ENCODE peak calls at places on chromosomes 1 and 21, in eight cellular contexts. S, R, N, J, U, Y, D and T are unnamed samples.

GRCh38 chr1:41573803-41574713 is 89.6 kb upstream of the EDN2 start:
- DNase-seq in S (peak; percentile 57), R (peak; percentile 71), N (peak; percentile 81), J (peak; percentile 85), U (peak; percentile 42), Y (peak; percentile 90), D (peak; percentile 75), T (peak; percentile 84)

GRCh38 chr21:32328595-32328994 is 29.9 kb downstream of the MRAP start:
- DNase-seq in S (no peak), R (no peak), N (no peak), J (no peak), U (no peak), Y (no peak), D (no peak), T (no peak)

GRCh38 chr1:109975718-109976117 is 8.8 kb upstream of the AHCYL1 start:
- DNase-seq in S (peak; percentile 84), R (peak; percentile 49), N (no peak), J (no peak), U (no peak), Y (no peak), D (no peak), T (no peak)

GRCh38 chr1:48680411-48681035 is 96.2 kb downstream of the BEND5 start:
- DNase-seq in S (no peak), R (no peak), N (peak; percentile 20), J (peak; percentile 32), U (no peak), Y (no peak), D (no peak), T (no peak)

GRCh38 chr1:48530727-48531351 is 58.8 kb upstream of the SPATA6 start:
- DNase-seq in S (peak; percentile 56), R (peak; percentile 10), N (peak; percentile 57), J (peak; percentile 74), U (peak; percentile 13), Y (peak; percentile 93), D (no peak), T (peak; percentile 16)

GRCh38 chr1:15425961-15426360 is 12.3 kb upstream of the CTRC start:
- DNase-seq in S (no peak), R (no peak), N (peak; percentile 16), J (no peak), U (no peak), Y (no peak), D (no peak), T (no peak)

GRCh38 chr1:116096013-116096618 is 15.1 kb upstream of the MAB21L3 start:
- DNase-seq in S (no peak), R (no peak), N (no peak), J (no peak), U (no peak), Y (no peak), D (no peak), T (no peak)

GRCh38 chr21:15839601-15840000 is 109.8 kb downstream of the USP25 start:
- DNase-seq in S (no peak), R (no peak), N (no peak), J (no peak), U (no peak), Y (no peak), D (no peak), T (no peak)

GRCh38 chr1:239814306-239814881 is 277.3 kb upstream of the FMN2 start:
- DNase-seq in S (peak; percentile 77), R (peak; percentile 52), N (no peak), J (peak; percentile 36), U (no peak), Y (peak; percentile 70), D (no peak), T (no peak)

GRCh38 chr21:35423694-35424093 is 374.6 kb upstream of the RUNX1 start:
- DNase-seq in S (peak; percentile 44), R (no peak), N (no peak), J (no peak), U (no peak), Y (no peak), D (no peak), T (no peak)

GRCh38 chr1:9198538-9199361 is 35.8 kb upstream of the H6PD start:
- DNase-seq in S (no peak), R (peak; percentile 63), N (no peak), J (no peak), U (no peak), Y (peak; percentile 71), D (no peak), T (peak; percentile 48)

GRCh38 chr21:33848252-33848953 is 67.2 kb downstream of the ATP5PO start:
- DNase-seq in S (peak; percentile 13), R (no peak), N (no peak), J (no peak), U (no peak), Y (no peak), D (no peak), T (no peak)

GRCh38 chr1:223700942-223701637 is 11.2 kb upstream of the CAPN2 start:
- DNase-seq in S (peak; percentile 94), R (peak; percentile 96), N (no peak), J (no peak), U (no peak), Y (peak; percentile 85), D (no peak), T (no peak)

GRCh38 chr1:167720965-167721616 is 691 bp upstream of the MPZL1 start:
- DNase-seq in S (peak; percentile 63), R (peak; percentile 36), N (peak; percentile 28), J (peak; percentile 68), U (peak; percentile 7), Y (peak; percentile 46), D (no peak), T (peak; percentile 37)

GRCh38 chr1:12035306-12035705 is 16.0 kb downstream of the MIIP start:
- DNase-seq in S (no peak), R (no peak), N (no peak), J (no peak), U (no peak), Y (no peak), D (no peak), T (no peak)

GRCh38 chr1:58884706-58885661 is 101.1 kb upstream of the JUN start:
- DNase-seq in S (no peak), R (no peak), N (peak; percentile 89), J (no peak), U (no peak), Y (peak; percentile 86), D (peak; percentile 38), T (no peak)

GRCh38 chr1:77434972-77435371 is 153.2 kb downstream of the AK5 start:
- DNase-seq in S (no peak), R (no peak), N (no peak), J (no peak), U (no peak), Y (no peak), D (no peak), T (no peak)

GRCh38 chr21:38819719-38820147 is 14.0 kb downstream of the ETS2 start:
- DNase-seq in S (peak; percentile 72), R (peak; percentile 60), N (no peak), J (no peak), U (no peak), Y (peak; percentile 61), D (no peak), T (no peak)

GRCh38 chr1:54488065-54488750 is 59.8 kb upstream of the ACOT11 start:
- DNase-seq in S (peak; percentile 83), R (peak; percentile 86), N (peak; percentile 94), J (peak; percentile 86), U (peak; percentile 70), Y (peak; percentile 97), D (peak; percentile 95), T (peak; percentile 94)

GRCh38 chr1:156565519-156565918 is 6.8 kb downstream of the IQGAP3 start:
- DNase-seq in S (no peak), R (no peak), N (no peak), J (no peak), U (no peak), Y (no peak), D (no peak), T (no peak)

GRCh38 chr1:164524810-164525209 is 34.2 kb upstream of the PBX1 start:
- DNase-seq in S (no peak), R (no peak), N (no peak), J (no peak), U (no peak), Y (no peak), D (no peak), T (no peak)

GRCh38 chr1:163361123-163361934 is 39.6 kb downstream of the NUF2 start:
- DNase-seq in S (peak; percentile 12), R (no peak), N (no peak), J (peak; percentile 41), U (no peak), Y (peak; percentile 44), D (no peak), T (no peak)

GRCh38 chr1:233884461-233885151 is 19.9 kb upstream of the SLC35F3 start:
- DNase-seq in S (no peak), R (no peak), N (no peak), J (no peak), U (no peak), Y (no peak), D (no peak), T (no peak)

GRCh38 chr1:26999440-26999987 is 6.0 kb downstream of the TRNP1 start:
- DNase-seq in S (peak; percentile 94), R (peak; percentile 96), N (peak; percentile 70), J (no peak), U (no peak), Y (peak; percentile 86), D (peak; percentile 78), T (peak; percentile 66)

GRCh38 chr1:208476825-208477170 is 232.6 kb upstream of the PLXNA2 start:
- DNase-seq in S (no peak), R (no peak), N (no peak), J (peak; percentile 58), U (no peak), Y (no peak), D (no peak), T (no peak)

GRCh38 chr1:226610671-226611070 is 62.1 kb downstream of the STUM start:
- DNase-seq in S (no peak), R (no peak), N (no peak), J (no peak), U (no peak), Y (no peak), D (no peak), T (no peak)
- H3K27ac ChIP-seq in S (no peak overlapping the region), R (no peak overlapping the region), N (no peak overlapping the region), J (no peak overlapping the region), U (no peak overlapping the region), Y (no peak overlapping the region), D (no peak overlapping the region), T (no peak overlapping the region)

DNA sequence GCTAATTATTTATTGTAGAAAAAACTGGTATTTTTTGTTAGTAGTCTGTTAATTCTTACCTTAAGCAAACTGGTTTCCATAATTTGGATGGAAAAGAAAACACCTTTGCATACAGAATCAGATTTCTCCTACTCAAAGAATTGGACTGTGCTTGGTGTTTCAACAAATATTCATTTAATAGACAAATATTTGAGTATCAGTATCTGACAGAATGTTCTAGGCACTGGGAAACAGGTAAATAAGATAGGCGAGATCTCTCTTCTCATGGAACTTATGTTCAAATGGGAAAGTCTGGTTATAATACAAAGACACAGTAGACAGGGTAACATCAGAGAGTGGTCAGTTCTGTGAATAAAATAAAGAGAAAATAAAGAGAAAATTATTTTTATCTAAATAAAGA is 119.9 kb downstream of the NOS1AP start:
- DNase-seq in S (no peak), R (no peak), N (no peak), J (no peak), U (no peak), Y (no peak), D (no peak), T (no peak)
- H3K27ac ChIP-seq in S (no peak overlapping the region), R (no peak overlapping the region), N (no peak overlapping the region), J (no peak overlapping the region), U (no peak overlapping the region), Y (no peak overlapping the region), D (no peak overlapping the region), T (no peak overlapping the region)

GRCh38 chr1:17496419-17496818 is 43.1 kb upstream of the ARHGEF10L start:
- DNase-seq in S (no peak), R (no peak), N (no peak), J (no peak), U (no peak), Y (no peak), D (no peak), T (no peak)
- H3K27ac ChIP-seq in S (no peak overlapping the region), R (no peak overlapping the region), N (no peak overlapping the region), J (no peak overlapping the region), U (no peak overlapping the region), Y (no peak overlapping the region), D (no peak overlapping the region), T (no peak overlapping the region)

GRCh38 chr21:14070049-14070893 is 140.5 kb downstream of the LIPI start:
- DNase-seq in S (no peak), R (no peak), N (no peak), J (no peak), U (no peak), Y (no peak), D (no peak), T (peak; percentile 55)
- H3K27ac ChIP-seq in S (no peak overlapping the region), R (no peak overlapping the region), N (no peak overlapping the region), J (no peak overlapping the region), U (no peak overlapping the region), Y (no peak overlapping the region), D (no peak overlapping the region), T (no peak overlapping the region)